ENCODE peak calls at places on chromosomes 12 and 14, in five cellular contexts. E is body of pancreas, X is Panc1, I is transverse colon, Y is heart right ventricle. C is an unnamed sample.

GRCh38 chr12:54304187-54304810 is 3.5 kb upstream of the NFE2 start:
- DNase-seq in Y (peak; percentile 52), E (peak; percentile 83), X (no peak), I (peak; percentile 69), C (peak; percentile 64)

GRCh38 chr14:76191297-76191696 is 39.6 kb downstream of the GPATCH2L start:
- DNase-seq in X (no peak), I (no peak), Y (peak; percentile 7), E (no peak), C (no peak)

GRCh38 chr12:81146228-81147225 is 68.6 kb downstream of the ACSS3 start:
- DNase-seq in I (no peak), X (no peak), Y (no peak), E (no peak), C (no peak)

GRCh38 chr12:94553875-94554274 is 94.2 kb upstream of the CEP83 start:
- DNase-seq in X (no peak), E (no peak), I (no peak), Y (no peak), C (no peak)

GRCh38 chr12:2960996-2961616 is 1.9 kb downstream of the TEAD4 start:
- DNase-seq in Y (no peak), X (no peak), I (no peak), E (no peak), C (no peak)

GRCh38 chr12:101045486-101046474 is 164.3 kb downstream of the SLC5A8 start:
- DNase-seq in E (peak; percentile 83), Y (no peak), X (no peak), I (no peak), C (no peak)

GRCh38 chr12:49058366-49059062 is 2.1 kb downstream of the KMT2D start:
- DNase-seq in E (no peak), X (no peak), I (no peak), Y (no peak), C (no peak)

GRCh38 chr12:132151145-132151765 is 7.0 kb downstream of the NOC4L start:
- DNase-seq in E (no peak), Y (no peak), I (peak; percentile 6), X (no peak), C (no peak)

GRCh38 chr14:85273099-85273677 is 256.8 kb upstream of the FLRT2 start:
- DNase-seq in X (no peak), Y (no peak), I (no peak), E (no peak), C (no peak)

GRCh38 chr12:80188566-80188965 is 89.2 kb downstream of the OTOGL start:
- DNase-seq in E (no peak), X (no peak), I (no peak), Y (no peak), C (no peak)

GRCh38 chr12:14729586-14729985 is 33.2 kb upstream of the GUCY2C start:
- DNase-seq in E (no peak), I (no peak), Y (no peak), X (no peak), C (no peak)

GRCh38 chr12:50351120-50352043 is 45.0 kb downstream of the FAM186A start:
- DNase-seq in E (peak; percentile 38), I (peak; percentile 24), Y (peak; percentile 35), X (no peak), C (peak; percentile 76)

GRCh38 chr12:7806863-7807487 is 17.8 kb downstream of the NANOG start:
- DNase-seq in I (peak; percentile 59), X (peak; percentile 53), Y (peak; percentile 62), E (peak; percentile 69), C (no peak)

GRCh38 chr12:108642899-108643654 is 9.4 kb upstream of the SELPLG start:
- DNase-seq in I (no peak), E (no peak), Y (no peak), X (no peak), C (no peak)

GRCh38 chr14:54804720-54805060 is 97.9 kb downstream of the GCH1 start:
- DNase-seq in X (no peak), I (no peak), Y (no peak), E (no peak), C (no peak)

GRCh38 chr12:127428420-127428819 is 838.5 kb upstream of the TMEM132C start:
- DNase-seq in E (no peak), Y (no peak), X (no peak), I (no peak), C (no peak)

GRCh38 chr14:51283402-51283825 is 43.4 kb downstream of the TMX1 start:
- DNase-seq in E (no peak), Y (peak; percentile 36), X (peak; percentile 74), I (no peak), C (no peak)

GRCh38 chr12:96194901-96195844 is 998 bp downstream of the ELK3 start:
- DNase-seq in Y (no peak), X (no peak), E (peak; percentile 56), I (peak; percentile 62), C (peak; percentile 72)

GRCh38 chr12:68250454-68250853 is 3.0 kb downstream of the IL22 start:
- DNase-seq in Y (no peak), E (no peak), I (no peak), X (no peak), C (no peak)

GRCh38 chr12:54390176-54390667 is 5.7 kb upstream of the ZNF385A start:
- DNase-seq in X (no peak), E (no peak), I (no peak), Y (no peak), C (no peak)

GRCh38 chr12:57803317-57803893 is 15.1 kb downstream of the AVIL start:
- DNase-seq in E (peak; percentile 58), X (no peak), I (peak; percentile 32), Y (peak; percentile 48), C (peak; percentile 65)

GRCh38 chr14:32004300-32004699 is 72.8 kb upstream of the ARHGAP5 start:
- DNase-seq in X (no peak), I (no peak), E (no peak), Y (no peak), C (no peak)

GRCh38 chr14:71418591-71419245 is 511.5 kb downstream of the PCNX1 start:
- DNase-seq in Y (no peak), X (no peak), I (no peak), E (no peak), C (no peak)

GRCh38 chr12:75977952-75978671 is 53.5 kb downstream of the PHLDA1 start:
- DNase-seq in Y (peak; percentile 82), E (peak; percentile 76), I (peak; percentile 75), X (peak; percentile 98), C (no peak)

GRCh38 chr12:65624554-65625086 is 199.7 kb upstream of the HMGA2 start:
- DNase-seq in X (no peak), E (no peak), Y (no peak), I (no peak), C (no peak)

GRCh38 chr12:131323879-131324278 is 370.2 kb downstream of the ADGRD1 start:
- DNase-seq in I (no peak), E (no peak), X (no peak), Y (no peak), C (no peak)

GRCh38 chr12:78871566-78871965 is 7.0 kb downstream of the SYT1 start:
- DNase-seq in I (no peak), E (no peak), X (no peak), Y (no peak), C (no peak)

GRCh38 chr12:75862692-75863471 is 168.7 kb downstream of the PHLDA1 start:
- DNase-seq in Y (no peak), E (no peak), X (peak; percentile 91), I (no peak), C (no peak)

DNA sequence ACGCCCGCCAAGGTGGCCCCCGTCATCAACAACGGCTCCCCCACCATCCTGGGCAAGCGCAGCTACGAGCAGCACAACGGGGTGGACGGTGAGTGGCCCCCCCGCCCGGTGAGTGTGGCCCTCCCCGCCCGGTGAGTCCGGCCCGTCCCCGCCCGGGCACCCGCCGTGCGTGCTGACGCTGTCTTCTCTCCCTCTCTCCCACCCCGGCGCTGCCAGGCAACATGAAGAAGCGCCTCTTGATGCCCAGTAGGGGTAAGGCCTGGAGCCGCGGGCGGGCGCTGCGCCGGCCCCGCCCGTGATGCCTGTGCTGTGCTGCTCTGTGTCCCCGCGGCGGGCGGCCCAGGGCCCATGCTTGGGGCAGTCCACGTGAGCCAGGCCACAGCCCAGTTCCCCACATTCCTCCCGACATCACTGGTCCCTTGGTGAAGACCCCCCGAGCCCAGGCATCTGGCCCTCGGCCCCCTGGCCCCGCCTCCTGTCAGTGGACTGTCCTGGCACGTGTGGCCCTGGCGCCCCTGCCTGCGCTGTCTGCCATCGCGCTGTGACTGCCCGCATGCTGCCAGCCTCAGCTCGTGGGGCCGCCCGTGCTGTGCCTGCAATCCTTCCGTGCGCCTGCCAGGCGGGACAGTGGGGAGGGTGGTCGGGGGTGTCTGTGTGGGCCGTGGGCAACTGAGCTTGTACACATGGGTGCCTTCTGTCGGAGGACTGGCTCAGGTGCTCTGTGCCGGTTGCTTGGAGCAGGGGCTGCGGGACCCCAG is 8.0 kb upstream of the CRIP2 start:
- DNase-seq in E (no peak), X (no peak), I (no peak), Y (peak; percentile 74), C (no peak)
- H3K4me1 ChIP-seq in E (peaks cover 11% of the 10 kb centered on the region), X (peaks cover 27% of the 10 kb centered on the region), I (no peaks in the 10 kb centered on the region), Y (peaks cover 43% of the 10 kb centered on the region), C (no peaks in the 10 kb centered on the region)

GRCh38 chr12:40216516-40217288 is 8.1 kb upstream of the LRRK2 start:
- DNase-seq in E (no peak), Y (no peak), X (no peak), I (no peak), C (no peak)
- H3K4me3 ChIP-seq in E (no peak overlapping the region), Y (no peak overlapping the region), X (no peak overlapping the region), I (no peak overlapping the region), C (no peak overlapping the region)

DNA sequence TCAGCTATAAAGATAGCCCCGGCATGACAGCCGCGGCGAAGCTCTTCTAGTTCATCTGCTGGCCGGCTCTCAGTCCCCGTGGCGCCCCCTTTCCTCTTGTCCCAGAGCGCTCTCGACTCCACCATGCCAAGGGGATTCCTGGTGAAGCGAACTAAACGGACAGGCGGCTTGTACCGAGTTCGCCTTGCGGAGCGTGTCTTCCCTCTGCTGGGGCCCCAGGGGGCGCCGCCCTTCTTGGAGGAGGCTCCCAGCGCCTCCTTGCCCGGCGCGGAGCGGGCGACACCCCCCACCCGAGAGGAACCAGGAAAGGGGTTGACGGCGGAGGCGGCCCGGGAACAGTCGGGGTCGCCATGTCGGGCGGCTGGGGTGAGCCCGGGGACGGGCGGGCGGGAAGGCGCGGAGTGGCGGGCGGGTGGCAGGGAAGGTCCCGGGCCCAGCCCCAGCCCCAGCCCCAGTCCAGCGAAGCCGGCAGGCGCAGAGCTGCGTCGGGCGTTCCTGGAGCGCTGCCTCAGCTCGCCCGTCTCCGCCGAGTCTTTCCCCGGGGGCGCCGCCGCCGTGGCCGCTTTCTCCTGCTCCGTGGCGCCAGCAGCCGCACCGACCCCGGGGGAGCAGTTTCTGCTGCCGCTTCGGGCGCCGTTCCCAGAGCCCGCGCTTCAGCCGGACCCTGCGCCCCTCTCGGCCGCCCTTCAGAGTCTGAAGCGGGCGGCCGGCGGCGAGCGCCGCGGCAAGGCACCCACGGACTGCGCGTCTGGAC is at the start of gene INSM2:
- DNase-seq in I (no peak), Y (no peak), E (peak; percentile 11), X (no peak), C (peak; percentile 39)
- TF ChIP-seq CTCF in I (no peak), Y (no peak), E (no peak), X (peak; percentile 13), C (no peak)

DNA sequence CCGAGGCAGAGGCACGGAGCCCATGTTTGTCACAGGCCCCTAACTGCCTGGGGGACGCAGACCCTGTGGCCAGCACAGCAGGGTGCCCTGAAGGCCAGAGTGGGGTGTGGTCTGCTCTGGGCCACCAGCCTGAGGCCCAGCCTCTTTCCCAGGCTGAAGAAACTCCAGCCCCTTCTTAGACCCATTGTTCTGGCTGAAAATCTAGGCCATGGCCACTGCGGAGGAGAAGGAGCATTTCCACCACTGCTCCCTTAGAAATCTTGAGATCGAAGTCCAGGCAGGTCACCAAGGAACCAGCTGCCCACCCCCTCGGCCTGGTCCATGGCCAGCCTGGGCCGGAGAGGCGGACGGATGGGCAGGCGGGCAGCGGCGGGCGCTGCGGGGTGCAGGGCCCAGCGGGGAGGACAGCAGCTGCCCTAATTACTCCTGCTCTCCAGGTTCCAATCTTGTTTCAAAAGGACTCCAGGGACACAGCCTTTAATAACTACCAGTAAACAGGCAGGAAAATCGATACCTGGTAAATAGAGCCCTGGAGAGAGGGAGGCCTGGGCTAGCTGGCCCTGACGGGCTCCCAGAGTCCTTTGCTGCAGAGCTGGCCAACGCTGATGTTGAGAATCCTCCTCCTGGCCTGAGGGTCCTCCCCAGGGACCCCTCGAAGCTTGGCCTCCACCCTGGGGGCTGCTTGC is 15.0 kb downstream of the DTX1 start:
- DNase-seq in Y (no peak), E (peak; percentile 51), X (no peak), I (no peak), C (no peak)
- H3K4me1 ChIP-seq in Y (peaks cover 4% of the 10 kb centered on the region), E (peaks cover 24% of the 10 kb centered on the region), X (peaks cover 4% of the 10 kb centered on the region), I (peaks cover 6% of the 10 kb centered on the region), C (no peaks in the 10 kb centered on the region)

C was measured in mucosa of descending colon.